ENCODE peak calls at places on chromosome 21, in ten cellular contexts. One of them, this sample, is unnamed.

GRCh38 chr21:41899431-41900202 is 20.5 kb upstream of the PRDM15 start:
- DNase-seq in stomach: no peak
- DNase-seq in OCI-LY7: no peak
- DNase-seq in substantia nigra: no peak
- DNase-seq in PC-9: no peak
- DNase-seq in mammary epithelial cell: no peak
- DNase-seq in prostate gland: no peak
- DNase-seq in uterus: no peak
- DNase-seq in left ventricle myocardium inferior: no peak
- DNase-seq in dorsolateral prefrontal cortex: no peak
- DNase-seq in this sample: no peak

GRCh38 chr21:9760398-9761074 is 760.8 kb upstream of the TPTE start:
- DNase-seq in stomach: no peak
- DNase-seq in OCI-LY7: no peak
- DNase-seq in PC-9: no peak
- DNase-seq in dorsolateral prefrontal cortex: no peak
- DNase-seq in mammary epithelial cell: no peak
- DNase-seq in uterus: no peak
- DNase-seq in prostate gland: no peak
- DNase-seq in left ventricle myocardium inferior: no peak
- DNase-seq in substantia nigra: no peak
- DNase-seq in this sample: no peak

GRCh38 chr21:32494946-32495703 is 82.6 kb downstream of the EVA1C start:
- DNase-seq in substantia nigra: no peak
- DNase-seq in uterus: peak; percentile 52
- DNase-seq in stomach: no peak
- DNase-seq in PC-9: peak; percentile 58
- DNase-seq in dorsolateral prefrontal cortex: no peak
- DNase-seq in OCI-LY7: no peak
- DNase-seq in left ventricle myocardium inferior: no peak
- DNase-seq in prostate gland: peak; percentile 58
- DNase-seq in mammary epithelial cell: peak; percentile 68
- DNase-seq in this sample: no peak

GRCh38 chr21:38639782-38640750 is 141.8 kb upstream of the ERG start:
- DNase-seq in prostate gland: no peak
- DNase-seq in left ventricle myocardium inferior: no peak
- DNase-seq in mammary epithelial cell: no peak
- DNase-seq in PC-9: no peak
- DNase-seq in dorsolateral prefrontal cortex: no peak
- DNase-seq in uterus: no peak
- DNase-seq in substantia nigra: no peak
- DNase-seq in stomach: no peak
- DNase-seq in OCI-LY7: no peak
- DNase-seq in this sample: no peak

GRCh38 chr21:22189278-22189677 is 1191.1 kb downstream of the NCAM2 start:
- DNase-seq in left ventricle myocardium inferior: no peak
- DNase-seq in stomach: no peak
- DNase-seq in OCI-LY7: no peak
- DNase-seq in substantia nigra: no peak
- DNase-seq in PC-9: no peak
- DNase-seq in dorsolateral prefrontal cortex: no peak
- DNase-seq in prostate gland: no peak
- DNase-seq in uterus: no peak
- DNase-seq in mammary epithelial cell: no peak
- DNase-seq in this sample: no peak

GRCh38 chr21:37561506-37561905 is 194.9 kb downstream of the DYRK1A start:
- DNase-seq in dorsolateral prefrontal cortex: no peak
- DNase-seq in PC-9: no peak
- DNase-seq in substantia nigra: no peak
- DNase-seq in stomach: no peak
- DNase-seq in OCI-LY7: no peak
- DNase-seq in prostate gland: no peak
- DNase-seq in left ventricle myocardium inferior: no peak
- DNase-seq in mammary epithelial cell: no peak
- DNase-seq in uterus: no peak
- DNase-seq in this sample: no peak

GRCh38 chr21:28142692-28143091 is 850.0 kb downstream of the LTN1 start:
- DNase-seq in substantia nigra: no peak
- DNase-seq in prostate gland: no peak
- DNase-seq in stomach: no peak
- DNase-seq in left ventricle myocardium inferior: no peak
- DNase-seq in PC-9: no peak
- DNase-seq in dorsolateral prefrontal cortex: no peak
- DNase-seq in uterus: no peak
- DNase-seq in OCI-LY7: no peak
- DNase-seq in mammary epithelial cell: peak; percentile 53
- DNase-seq in this sample: peak; percentile 34

GRCh38 chr21:46428987-46429710 is 29.5 kb upstream of the DIP2A start:
- DNase-seq in left ventricle myocardium inferior: no peak
- DNase-seq in uterus: no peak
- DNase-seq in substantia nigra: no peak
- DNase-seq in mammary epithelial cell: no peak
- DNase-seq in PC-9: no peak
- DNase-seq in prostate gland: no peak
- DNase-seq in stomach: no peak
- DNase-seq in OCI-LY7: no peak
- DNase-seq in dorsolateral prefrontal cortex: no peak
- DNase-seq in this sample: no peak

GRCh38 chr21:22201142-22201541 is 1202.9 kb downstream of the NCAM2 start:
- DNase-seq in prostate gland: no peak
- DNase-seq in uterus: no peak
- DNase-seq in left ventricle myocardium inferior: no peak
- DNase-seq in PC-9: no peak
- DNase-seq in stomach: no peak
- DNase-seq in OCI-LY7: no peak
- DNase-seq in mammary epithelial cell: no peak
- DNase-seq in dorsolateral prefrontal cortex: no peak
- DNase-seq in substantia nigra: no peak
- DNase-seq in this sample: no peak

GRCh38 chr21:39968010-39968409 is 100.8 kb downstream of the PCP4 start:
- DNase-seq in stomach: no peak
- DNase-seq in PC-9: no peak
- DNase-seq in uterus: no peak
- DNase-seq in dorsolateral prefrontal cortex: no peak
- DNase-seq in mammary epithelial cell: no peak
- DNase-seq in OCI-LY7: no peak
- DNase-seq in prostate gland: no peak
- DNase-seq in substantia nigra: no peak
- DNase-seq in left ventricle myocardium inferior: no peak
- DNase-seq in this sample: no peak

GRCh38 chr21:27759820-27760219 is 792.9 kb upstream of the ADAMTS5 start:
- DNase-seq in prostate gland: no peak
- DNase-seq in PC-9: no peak
- DNase-seq in stomach: no peak
- DNase-seq in OCI-LY7: no peak
- DNase-seq in dorsolateral prefrontal cortex: no peak
- DNase-seq in mammary epithelial cell: no peak
- DNase-seq in uterus: no peak
- DNase-seq in substantia nigra: no peak
- DNase-seq in left ventricle myocardium inferior: no peak
- DNase-seq in this sample: no peak

GRCh38 chr21:37874904-37875780 is 41.1 kb downstream of the KCNJ6 start:
- DNase-seq in substantia nigra: no peak
- DNase-seq in prostate gland: no peak
- DNase-seq in uterus: no peak
- DNase-seq in OCI-LY7: no peak
- DNase-seq in stomach: no peak
- DNase-seq in mammary epithelial cell: no peak
- DNase-seq in dorsolateral prefrontal cortex: no peak
- DNase-seq in PC-9: no peak
- DNase-seq in left ventricle myocardium inferior: no peak
- DNase-seq in this sample: no peak

GRCh38 chr21:37563641-37564340 is 197.2 kb downstream of the DYRK1A start:
- DNase-seq in OCI-LY7: peak; percentile 88
- DNase-seq in dorsolateral prefrontal cortex: peak; percentile 95
- DNase-seq in mammary epithelial cell: peak; percentile 91
- DNase-seq in prostate gland: peak; percentile 93
- DNase-seq in left ventricle myocardium inferior: peak; percentile 94
- DNase-seq in substantia nigra: peak; percentile 90
- DNase-seq in uterus: peak; percentile 91
- DNase-seq in stomach: peak; percentile 95
- DNase-seq in PC-9: peak; percentile 82
- DNase-seq in this sample: peak; percentile 96

GRCh38 chr21:38853421-38853919 is 47.7 kb downstream of the ETS2 start:
- DNase-seq in uterus: no peak
- DNase-seq in substantia nigra: no peak
- DNase-seq in stomach: peak; percentile 53
- DNase-seq in prostate gland: peak; percentile 46
- DNase-seq in OCI-LY7: peak; percentile 71
- DNase-seq in mammary epithelial cell: peak; percentile 98
- DNase-seq in dorsolateral prefrontal cortex: no peak
- DNase-seq in PC-9: peak; percentile 91
- DNase-seq in left ventricle myocardium inferior: no peak
- DNase-seq in this sample: peak; percentile 89

GRCh38 chr21:46634966-46635323 is 529 bp upstream of the PRMT2 start:
- DNase-seq in prostate gland: peak; percentile 54
- DNase-seq in OCI-LY7: peak; percentile 69
- DNase-seq in dorsolateral prefrontal cortex: peak; percentile 67
- DNase-seq in PC-9: peak; percentile 44
- DNase-seq in substantia nigra: peak; percentile 86
- DNase-seq in uterus: no peak
- DNase-seq in mammary epithelial cell: peak; percentile 60
- DNase-seq in stomach: peak; percentile 40
- DNase-seq in left ventricle myocardium inferior: no peak
- DNase-seq in this sample: no peak

GRCh38 chr21:27569831-27570230 is 602.9 kb upstream of the ADAMTS5 start:
- DNase-seq in PC-9: no peak
- DNase-seq in left ventricle myocardium inferior: no peak
- DNase-seq in dorsolateral prefrontal cortex: no peak
- DNase-seq in uterus: no peak
- DNase-seq in prostate gland: no peak
- DNase-seq in OCI-LY7: no peak
- DNase-seq in stomach: no peak
- DNase-seq in substantia nigra: no peak
- DNase-seq in mammary epithelial cell: no peak
- DNase-seq in this sample: no peak

GRCh38 chr21:41250519-41250918 is 66.1 kb upstream of the FAM3B start:
- DNase-seq in dorsolateral prefrontal cortex: no peak
- DNase-seq in PC-9: no peak
- DNase-seq in stomach: peak; percentile 63
- DNase-seq in mammary epithelial cell: peak; percentile 66
- DNase-seq in substantia nigra: no peak
- DNase-seq in OCI-LY7: no peak
- DNase-seq in uterus: no peak
- DNase-seq in prostate gland: peak; percentile 87
- DNase-seq in left ventricle myocardium inferior: no peak
- DNase-seq in this sample: no peak

GRCh38 chr21:37532868-37533780 is 166.6 kb downstream of the DYRK1A start:
- DNase-seq in PC-9: peak; percentile 82
- DNase-seq in substantia nigra: no peak
- DNase-seq in dorsolateral prefrontal cortex: peak; percentile 15
- DNase-seq in uterus: no peak
- DNase-seq in prostate gland: no peak
- DNase-seq in mammary epithelial cell: peak; percentile 96
- DNase-seq in OCI-LY7: no peak
- DNase-seq in left ventricle myocardium inferior: no peak
- DNase-seq in stomach: peak; percentile 63
- DNase-seq in this sample: peak; percentile 59

DNA sequence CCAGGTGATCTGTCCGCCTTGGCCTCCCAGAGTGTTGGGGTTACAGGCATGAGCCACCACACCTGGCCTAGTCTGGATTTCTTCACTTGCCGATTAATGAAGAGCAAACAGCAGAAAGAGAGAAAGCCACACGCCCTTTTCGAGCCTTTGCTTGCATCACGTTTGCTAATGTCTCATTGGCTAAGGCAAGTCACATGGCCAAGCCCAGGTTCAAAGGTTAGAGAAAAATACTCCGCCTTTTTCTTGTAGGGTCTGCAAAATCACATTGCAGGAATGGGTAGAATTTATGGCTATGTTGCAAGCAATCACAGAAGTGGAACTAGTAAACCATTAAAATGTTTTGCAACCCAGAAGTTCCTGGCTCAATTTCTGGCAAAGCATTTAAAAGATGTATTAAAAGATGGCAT is 26.8 kb upstream of the BACH1 start:
- DNase-seq in uterus: no peak
- DNase-seq in mammary epithelial cell: no peak
- DNase-seq in stomach: no peak
- DNase-seq in OCI-LY7: no peak
- DNase-seq in dorsolateral prefrontal cortex: no peak
- DNase-seq in PC-9: no peak
- DNase-seq in left ventricle myocardium inferior: no peak
- DNase-seq in substantia nigra: no peak
- DNase-seq in prostate gland: no peak
- DNase-seq in this sample: no peak
- H3K27ac ChIP-seq in uterus: no peak overlapping the region
- H3K27ac ChIP-seq in mammary epithelial cell: no peak overlapping the region
- H3K27ac ChIP-seq in stomach: no peak overlapping the region
- H3K27ac ChIP-seq in OCI-LY7: no peak overlapping the region
- H3K27ac ChIP-seq in dorsolateral prefrontal cortex: no peak overlapping the region
- H3K27ac ChIP-seq in PC-9: no peak overlapping the region
- H3K27ac ChIP-seq in left ventricle myocardium inferior: no peak overlapping the region
- H3K27ac ChIP-seq in substantia nigra: no peak overlapping the region
- H3K27ac ChIP-seq in prostate gland: no peak overlapping the region
- H3K27ac ChIP-seq in this sample: no peak overlapping the region

GRCh38 chr21:35217504-35218060 is 168.5 kb upstream of the RUNX1 start:
- DNase-seq in uterus: no peak
- DNase-seq in prostate gland: no peak
- DNase-seq in substantia nigra: no peak
- DNase-seq in PC-9: peak; percentile 100
- DNase-seq in stomach: no peak
- DNase-seq in OCI-LY7: no peak
- DNase-seq in left ventricle myocardium inferior: no peak
- DNase-seq in dorsolateral prefrontal cortex: no peak
- DNase-seq in mammary epithelial cell: peak; percentile 100
- DNase-seq in this sample: no peak
- H3K27ac ChIP-seq in uterus: no peak overlapping the region
- H3K27ac ChIP-seq in prostate gland: no peak overlapping the region
- H3K27ac ChIP-seq in substantia nigra: no peak overlapping the region
- H3K27ac ChIP-seq in PC-9: peak overlapping the region; percentile 100
- H3K27ac ChIP-seq in stomach: no peak overlapping the region
- H3K27ac ChIP-seq in OCI-LY7: no peak overlapping the region
- H3K27ac ChIP-seq in left ventricle myocardium inferior: no peak overlapping the region
- H3K27ac ChIP-seq in dorsolateral prefrontal cortex: no peak overlapping the region
- H3K27ac ChIP-seq in mammary epithelial cell: peak overlapping the region; percentile 98
- H3K27ac ChIP-seq in this sample: no peak overlapping the region

GRCh38 chr21:14956826-14957225 is 108.0 kb downstream of the NRIP1 start:
- DNase-seq in left ventricle myocardium inferior: no peak
- DNase-seq in stomach: no peak
- DNase-seq in PC-9: peak; percentile 66
- DNase-seq in dorsolateral prefrontal cortex: no peak
- DNase-seq in mammary epithelial cell: no peak
- DNase-seq in prostate gland: no peak
- DNase-seq in OCI-LY7: no peak
- DNase-seq in substantia nigra: no peak
- DNase-seq in uterus: no peak
- DNase-seq in this sample: no peak
- H3K27ac ChIP-seq in left ventricle myocardium inferior: no peak overlapping the region
- H3K27ac ChIP-seq in stomach: no peak overlapping the region
- H3K27ac ChIP-seq in PC-9: peak overlapping the region; percentile 54
- H3K27ac ChIP-seq in dorsolateral prefrontal cortex: no peak overlapping the region
- H3K27ac ChIP-seq in mammary epithelial cell: no peak overlapping the region
- H3K27ac ChIP-seq in prostate gland: no peak overlapping the region
- H3K27ac ChIP-seq in OCI-LY7: no peak overlapping the region
- H3K27ac ChIP-seq in substantia nigra: no peak overlapping the region
- H3K27ac ChIP-seq in uterus: no peak overlapping the region
- H3K27ac ChIP-seq in this sample: no peak overlapping the region

DNA sequence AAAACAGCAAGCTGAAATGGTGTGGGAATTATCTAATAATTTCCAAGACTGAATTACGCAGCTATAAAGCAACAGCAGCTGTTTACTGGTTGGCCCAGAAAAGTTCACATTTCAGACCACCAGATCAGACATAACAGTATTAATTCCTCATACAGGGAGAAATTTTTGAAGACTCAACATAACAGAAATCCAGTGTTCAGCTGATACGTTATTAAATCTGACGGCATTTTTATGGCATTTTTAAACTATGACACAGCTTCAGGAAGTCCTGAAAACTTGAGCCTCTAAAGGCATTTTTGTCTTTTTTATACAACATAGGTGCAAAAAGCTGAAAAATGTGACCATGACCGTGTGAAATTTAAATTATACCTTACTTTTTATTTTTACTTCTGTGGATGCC is 91.2 kb downstream of the APP start:
- DNase-seq in mammary epithelial cell: no peak
- DNase-seq in OCI-LY7: no peak
- DNase-seq in prostate gland: no peak
- DNase-seq in left ventricle myocardium inferior: no peak
- DNase-seq in uterus: no peak
- DNase-seq in substantia nigra: no peak
- DNase-seq in stomach: no peak
- DNase-seq in dorsolateral prefrontal cortex: no peak
- DNase-seq in PC-9: no peak
- DNase-seq in this sample: no peak
- H3K27ac ChIP-seq in mammary epithelial cell: no peak overlapping the region
- H3K27ac ChIP-seq in OCI-LY7: no peak overlapping the region
- H3K27ac ChIP-seq in prostate gland: no peak overlapping the region
- H3K27ac ChIP-seq in left ventricle myocardium inferior: peak overlapping the region; percentile 17
- H3K27ac ChIP-seq in uterus: peak overlapping the region; percentile 31
- H3K27ac ChIP-seq in substantia nigra: no peak overlapping the region
- H3K27ac ChIP-seq in stomach: no peak overlapping the region
- H3K27ac ChIP-seq in dorsolateral prefrontal cortex: no peak overlapping the region
- H3K27ac ChIP-seq in PC-9: no peak overlapping the region
- H3K27ac ChIP-seq in this sample: no peak overlapping the region

This sample was measured in left lung.